ENCODE peak calls at places on chromosome 14, in seven cellular contexts. E is IMR-90, D is mesendoderm, F is H1, V is trophoblast cell, C is mesenchymal stem cell, K is H9. L is an unnamed sample.

GRCh38 chr14:53336729-53337128 is 183.6 kb upstream of the DDHD1 start:
- DNase-seq in V (no peak), C (no peak), D (no peak), F (no peak), E (no peak), K (no peak), L (no peak)

GRCh38 chr14:59346329-59346728 is 118.9 kb downstream of the GPR135 start:
- DNase-seq in K (no peak), E (no peak), F (no peak), D (no peak), C (no peak), V (no peak), L (no peak)

GRCh38 chr14:105086833-105087307 is 21.6 kb upstream of the GPR132 start:
- DNase-seq in F (peak), D (peak), C (peak), K (peak), E (peak), V (peak), L (peak)

GRCh38 chr14:62776300-62776699 is 269.0 kb downstream of the KCNH5 start:
- DNase-seq in D (no peak), V (no peak), E (peak), F (no peak), C (peak), K (no peak), L (no peak)

GRCh38 chr14:63897706-63898105 is 44.9 kb downstream of the SYNE2 start:
- DNase-seq in V (peak), F (no peak), C (peak), E (peak), K (no peak), D (no peak), L (no peak)

GRCh38 chr14:23055621-23056256 is 1.6 kb downstream of the CDH24 start:
- DNase-seq in C (peak), K (no peak), E (peak), F (no peak), V (no peak), D (no peak), L (no peak)

GRCh38 chr14:55107766-55108554 is 21.1 kb upstream of the LGALS3 start:
- DNase-seq in K (peak), C (peak), D (peak), F (no peak), E (peak), V (peak), L (no peak)

GRCh38 chr14:59919582-59920377 is at the start of gene LRRC9:
- DNase-seq in C (peak), E (no peak), K (peak), F (peak), V (peak), D (peak), L (peak)

GRCh38 chr14:64137657-64138290 is 156.4 kb downstream of the ESR2 start:
- DNase-seq in C (peak), V (no peak), K (no peak), F (no peak), E (peak), D (peak), L (no peak)

GRCh38 chr14:20836668-20837338 is 34.2 kb upstream of the RNASE1 start:
- DNase-seq in C (no peak), D (peak), F (no peak), V (peak), E (peak), K (peak), L (no peak)

GRCh38 chr14:68466491-68466977 is 326.3 kb downstream of the ZFP36L1 start:
- DNase-seq in C (peak), F (no peak), V (peak), K (no peak), E (peak), D (no peak), L (no peak)

GRCh38 chr14:101193845-101194355 is 290.4 kb upstream of the RTL1 start:
- DNase-seq in E (no peak), V (no peak), D (no peak), K (no peak), F (no peak), C (no peak), L (no peak)

GRCh38 chr14:96567289-96567899 is 65.2 kb downstream of the PAPOLA start:
- DNase-seq in V (peak), D (peak), C (peak), E (peak), K (no peak), F (no peak), L (no peak)

GRCh38 chr14:35682802-35683201 is 126.3 kb downstream of the RALGAPA1 start:
- DNase-seq in F (no peak), V (no peak), C (no peak), E (peak), K (no peak), D (no peak), L (no peak)

GRCh38 chr14:50823763-50824636 is 7.0 kb downstream of the NIN start:
- DNase-seq in F (no peak), K (no peak), E (no peak), D (peak), V (no peak), C (no peak), L (no peak)

GRCh38 chr14:43204816-43205215 is 1302.3 kb downstream of the FSCB start:
- DNase-seq in D (no peak), C (peak), K (no peak), V (no peak), F (no peak), E (no peak), L (peak)

GRCh38 chr14:28766505-28767238 is at the start of gene FOXG1:
- DNase-seq in D (peak), E (no peak), C (no peak), K (peak), F (peak), V (no peak), L (peak)

GRCh38 chr14:97379091-97379531 is 581.9 kb downstream of the VRK1 start:
- DNase-seq in V (no peak), D (peak), K (peak), E (no peak), C (no peak), F (no peak), L (no peak)

GRCh38 chr14:78401866-78402265 is 231.7 kb downstream of the NRXN3 start:
- DNase-seq in C (no peak), E (no peak), V (no peak), D (no peak), F (no peak), K (no peak), L (no peak)

GRCh38 chr14:90760591-90761316 is 55.5 kb downstream of the TTC7B start:
- DNase-seq in D (peak), E (peak), C (peak), K (peak), V (peak), F (peak), L (peak)

GRCh38 chr14:55349565-55349964 is 62.1 kb downstream of the ATG14 start:
- DNase-seq in E (no peak), K (no peak), D (no peak), V (no peak), C (no peak), F (peak), L (no peak)

GRCh38 chr14:104582649-104583048 is 3.1 kb downstream of the C14orf180 start:
- DNase-seq in V (peak), E (no peak), K (no peak), F (no peak), C (no peak), D (no peak), L (no peak)

GRCh38 chr14:63174760-63175191 is 29.5 kb upstream of the RHOJ start:
- DNase-seq in F (no peak), V (peak), D (peak), C (peak), E (peak), K (peak), L (peak)

GRCh38 chr14:22570132-22570949 is 18.7 kb downstream of the DAD1 start:
- DNase-seq in F (peak), E (peak), V (peak), K (peak), D (peak), C (peak), L (peak)

GRCh38 chr14:88481794-88482193 is 73.0 kb downstream of the PTPN21 start:
- DNase-seq in F (no peak), D (no peak), E (peak), V (peak), K (no peak), C (no peak), L (no peak)

GRCh38 chr14:55136868-55137785 is 8.1 kb downstream of the LGALS3 start:
- DNase-seq in D (no peak), K (no peak), C (no peak), E (peak), V (no peak), F (no peak), L (no peak)

GRCh38 chr14:68148276-68148675 is 328.7 kb downstream of the RAD51B start:
- DNase-seq in V (peak), E (peak), K (no peak), D (no peak), C (no peak), F (no peak), L (no peak)

GRCh38 chr14:23861666-23862065 is 91.9 kb upstream of the DHRS4 start:
- DNase-seq in V (no peak), K (peak), E (no peak), C (no peak), D (peak), F (no peak), L (no peak)

GRCh38 chr14:52402812-52403526 is 88.9 kb downstream of the PTGER2 start:
- DNase-seq in D (no peak), E (peak), C (no peak), F (no peak), V (no peak), K (no peak), L (no peak)

GRCh38 chr14:24913026-24913425 is 136.9 kb downstream of the STXBP6 start:
- DNase-seq in E (no peak), C (no peak), K (no peak), V (no peak), D (no peak), F (no peak), L (no peak)

GRCh38 chr14:31059152-31059924 is 33.2 kb upstream of the STRN3 start:
- DNase-seq in C (peak), K (no peak), E (peak), D (peak), V (peak), F (no peak), L (no peak)

GRCh38 chr14:61472025-61472672 is 150.8 kb downstream of the PRKCH start:
- DNase-seq in D (no peak), E (peak), F (no peak), V (peak), C (peak), K (no peak), L (no peak)

GRCh38 chr14:24147761-24148428 is 597 bp downstream of the RNF31 start:
- DNase-seq in F (no peak), D (peak), K (no peak), V (no peak), E (no peak), C (no peak), L (no peak)

GRCh38 chr14:99286761-99287160 is 14.8 kb upstream of the BCL11B start:
- DNase-seq in C (no peak), K (no peak), V (no peak), D (no peak), E (no peak), F (no peak), L (no peak)

DNA sequence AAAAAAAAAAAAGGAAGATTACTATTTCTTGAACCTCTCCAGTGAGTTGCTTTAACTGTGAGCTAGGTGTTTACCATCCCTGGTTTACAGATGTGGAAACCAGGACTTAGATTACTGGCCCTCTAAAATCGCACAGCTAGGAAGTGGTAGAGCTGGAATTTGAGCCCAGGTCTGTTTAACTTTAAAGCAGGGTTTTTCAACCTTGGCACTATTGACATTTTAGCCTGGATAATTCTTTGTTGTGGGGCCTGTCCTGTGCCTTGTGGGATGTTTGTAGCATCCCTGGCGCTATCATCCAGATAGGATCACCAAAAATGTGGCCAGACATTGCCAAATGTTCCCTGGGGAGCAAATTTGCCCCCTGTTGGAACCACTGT is 28.5 kb upstream of the SMOC1 start:
- DNase-seq in C (no peak), K (no peak), D (no peak), E (no peak), F (no peak), V (no peak), L (no peak)
- H2AK5ac ChIP-seq in C (no peak), K (no peak), D (no peak), E (no peak), F (no peak), V (no peak), L (no peak)

DNA sequence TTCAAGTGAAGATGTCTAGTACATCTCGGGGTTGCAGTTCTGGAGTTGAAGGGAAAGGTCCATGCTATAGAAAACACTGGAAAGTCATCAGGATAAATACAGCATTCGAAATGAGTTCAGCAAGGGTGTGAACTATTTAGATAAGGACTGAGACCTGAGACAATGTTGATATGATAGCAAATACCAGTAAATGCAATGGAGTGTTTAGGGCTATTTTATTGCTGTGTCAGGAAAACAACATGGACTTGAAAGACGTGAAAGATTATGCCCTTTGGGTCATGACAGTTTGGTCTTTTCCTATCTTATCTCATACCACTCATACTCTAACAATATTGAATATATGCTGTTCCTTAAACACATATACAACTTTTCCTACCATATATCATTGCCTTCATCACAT is 1776.2 kb upstream of the SEL1L start:
- DNase-seq in V (no peak), C (peak), F (no peak), D (peak), K (no peak), E (no peak), L (no peak)
- H2AK5ac ChIP-seq in V (no peak), C (no peak), F (no peak), D (no peak), K (no peak), E (no peak), L (no peak)

GRCh38 chr14:92217956-92218355 is 96.2 kb downstream of the CPSF2 start:
- DNase-seq in D (no peak), K (no peak), C (no peak), V (no peak), E (no peak), F (no peak), L (no peak)

GRCh38 chr14:92225731-92226130 is 97.2 kb upstream of the SLC24A4 start:
- DNase-seq in D (no peak), E (no peak), V (no peak), K (no peak), F (no peak), C (no peak), L (no peak)

GRCh38 chr14:92224348-92224954 is 98.5 kb upstream of the SLC24A4 start:
- DNase-seq in C (no peak), D (no peak), F (no peak), E (peak), K (no peak), V (no peak), L (no peak)

DNA sequence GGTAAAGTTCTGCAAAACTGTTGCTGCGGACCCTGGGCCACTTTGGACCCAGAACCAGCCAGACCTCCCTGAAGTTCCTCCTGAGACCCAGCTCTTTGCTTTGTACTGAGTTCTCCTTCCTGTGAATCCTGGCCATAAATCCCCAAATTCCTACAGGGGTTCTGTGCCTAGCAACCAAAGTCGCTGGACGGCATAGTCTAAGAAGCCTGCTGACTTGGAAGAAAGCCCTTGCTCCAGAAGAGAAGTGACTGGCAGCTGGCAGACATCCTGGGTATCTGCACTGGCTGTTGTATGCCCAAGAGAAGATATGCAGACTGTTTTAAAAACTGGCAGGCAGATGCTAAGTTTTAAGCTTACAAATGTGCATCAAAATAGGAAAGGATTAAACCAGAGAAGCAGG is 99.9 kb upstream of the SLC24A4 start:
- DNase-seq in K (no peak), C (no peak), V (no peak), F (no peak), D (no peak), E (no peak), L (no peak)
- H2AK5ac ChIP-seq in K (no peak), C (no peak), V (no peak), F (no peak), D (no peak), E (no peak), L (no peak)

GRCh38 chr14:71815110-71815509 is 117.1 kb upstream of the RGS6 start:
- DNase-seq in F (no peak), K (no peak), D (no peak), C (peak), V (no peak), E (no peak), L (no peak)
- H2AK5ac ChIP-seq in F (no peak), K (no peak), D (no peak), C (no peak), V (no peak), E (peak), L (no peak)

GRCh38 chr14:89620436-89620835 is 203.4 kb upstream of the FOXN3 start:
- DNase-seq in C (no peak), F (no peak), E (no peak), D (no peak), K (no peak), V (peak), L (no peak)
- H2AK5ac ChIP-seq in C (peak), F (no peak), E (no peak), D (no peak), K (no peak), V (no peak), L (no peak)

GRCh38 chr14:74259513-74259912 is 20.3 kb downstream of the VSX2 start:
- DNase-seq in F (no peak), E (no peak), D (no peak), C (no peak), K (no peak), V (no peak), L (no peak)
- H2AK5ac ChIP-seq in F (no peak), E (no peak), D (no peak), C (no peak), K (no peak), V (no peak), L (peak)

DNA sequence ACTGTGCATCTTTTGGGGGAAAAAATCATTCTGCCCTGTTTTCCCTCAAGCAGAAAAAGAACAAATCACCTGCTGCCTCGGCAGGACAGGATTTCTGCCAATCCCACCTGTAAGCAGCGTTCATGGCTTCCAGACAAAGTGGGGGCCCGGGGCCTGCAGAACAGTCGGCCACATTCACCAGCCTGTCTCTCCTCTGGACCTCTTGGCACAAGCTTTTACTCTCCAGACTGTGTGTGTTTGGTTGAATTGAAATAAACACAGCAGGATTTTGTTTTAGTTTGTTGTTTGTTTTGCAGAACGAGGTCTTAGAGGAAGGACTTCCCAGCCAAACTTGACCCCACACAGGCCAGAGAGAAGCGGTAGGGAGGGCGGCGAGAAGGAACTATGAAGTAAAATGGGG is 41.7 kb upstream of the FOS start:
- DNase-seq in E (no peak), D (no peak), V (no peak), F (no peak), C (no peak), K (no peak), L (no peak)
- H2AK5ac ChIP-seq in E (no peak), D (no peak), V (no peak), F (no peak), C (peak), K (no peak), L (peak)